ENCODE peak calls at places on chromosomes 6 and 20, in four cellular contexts. U is astrocyte of the cerebellum, I is NCI-H146, Z is NCI-H187 treated with DMSO at 0.1 percent for 48 hours. W is an unnamed sample.

GRCh38 chr6:22545051-22545450 is 24.3 kb upstream of the HDGFL1 start:
- DNase-seq in U (no peak), I (no peak), Z (no peak), W (no peak)

GRCh38 chr6:87561012-87561411 is 28.8 kb downstream of the RARS2 start:
- DNase-seq in U (no peak), I (no peak), Z (no peak), W (no peak)

GRCh38 chr6:160134779-160135547 is 13.3 kb downstream of the SLC22A1 start:
- DNase-seq in U (no peak), I (no peak), Z (no peak), W (no peak)

GRCh38 chr6:31441368-31442267 is 38.2 kb downstream of the MICA start:
- DNase-seq in U (peak; percentile 6), I (no peak), Z (no peak), W (peak; percentile 27)

GRCh38 chr6:27016689-27017088 is 230.8 kb upstream of the PRSS16 start:
- DNase-seq in U (no peak), I (no peak), Z (no peak), W (no peak)

GRCh38 chr6:35892482-35892881 is 28.4 kb downstream of the SRPK1 start:
- DNase-seq in U (no peak), I (no peak), Z (no peak), W (no peak)

GRCh38 chr20:38001981-38002380 is 31.3 kb downstream of the TTI1 start:
- DNase-seq in U (no peak), I (no peak), Z (no peak), W (no peak)

GRCh38 chr20:20410678-20411077 is 42.8 kb downstream of the INSM1 start:
- DNase-seq in U (no peak), I (peak; percentile 94), Z (no peak), W (no peak)

GRCh38 chr6:43074847-43075741 is 1.0 kb upstream of the PTK7 start:
- DNase-seq in U (no peak), I (no peak), Z (no peak), W (peak; percentile 84)

W was measured in AG04450.